ENCODE peak calls at places on chromosomes 11 and 22, in ten cellular contexts. One of them, this sample, is unnamed.

GRCh38 chr11:56750190-56750589 is 1.7 kb upstream of the OR9G4 start:
- DNase-seq in activated CD4-positive, alpha-beta T cell treated with anti-CD3 and anti-CD28 coated beads for 4 hours: no peak
- DNase-seq in T-helper 2 cell: no peak
- DNase-seq in foreskin melanocyte: no peak
- DNase-seq in EL: no peak
- DNase-seq in A549: no peak
- DNase-seq in astrocyte of the spinal cord: no peak
- DNase-seq in Right ventricle myocardium superior: no peak
- DNase-seq in retina: no peak
- DNase-seq in activated CD4-positive, CD25-positive, alpha-beta regulatory T cell: no peak
- DNase-seq in this sample: no peak

GRCh38 chr11:84316866-84317560 is 1030.8 kb upstream of the CCDC90B start:
- DNase-seq in EL: no peak
- DNase-seq in A549: no peak
- DNase-seq in activated CD4-positive, CD25-positive, alpha-beta regulatory T cell: no peak
- DNase-seq in astrocyte of the spinal cord: peak; percentile 57
- DNase-seq in Right ventricle myocardium superior: no peak
- DNase-seq in foreskin melanocyte: no peak
- DNase-seq in activated CD4-positive, alpha-beta T cell treated with anti-CD3 and anti-CD28 coated beads for 4 hours: no peak
- DNase-seq in T-helper 2 cell: no peak
- DNase-seq in retina: peak; percentile 73
- DNase-seq in this sample: no peak

GRCh38 chr11:76857776-76858461 is 2.8 kb upstream of the ACER3 start:
- DNase-seq in Right ventricle myocardium superior: no peak
- DNase-seq in A549: no peak
- DNase-seq in EL: no peak
- DNase-seq in T-helper 2 cell: no peak
- DNase-seq in astrocyte of the spinal cord: no peak
- DNase-seq in activated CD4-positive, alpha-beta T cell treated with anti-CD3 and anti-CD28 coated beads for 4 hours: no peak
- DNase-seq in retina: no peak
- DNase-seq in activated CD4-positive, CD25-positive, alpha-beta regulatory T cell: no peak
- DNase-seq in foreskin melanocyte: no peak
- DNase-seq in this sample: no peak

GRCh38 chr11:45371251-45371749 is 85.2 kb upstream of the SYT13 start:
- DNase-seq in A549: peak; percentile 84
- DNase-seq in Right ventricle myocardium superior: peak; percentile 66
- DNase-seq in retina: peak; percentile 93
- DNase-seq in activated CD4-positive, alpha-beta T cell treated with anti-CD3 and anti-CD28 coated beads for 4 hours: peak; percentile 57
- DNase-seq in foreskin melanocyte: no peak
- DNase-seq in T-helper 2 cell: peak; percentile 34
- DNase-seq in astrocyte of the spinal cord: peak; percentile 66
- DNase-seq in activated CD4-positive, CD25-positive, alpha-beta regulatory T cell: no peak
- DNase-seq in EL: peak; percentile 54
- DNase-seq in this sample: peak; percentile 14

GRCh38 chr11:129853508-129854228 is 38.0 kb downstream of the TMEM45B start:
- DNase-seq in EL: no peak
- DNase-seq in retina: no peak
- DNase-seq in astrocyte of the spinal cord: no peak
- DNase-seq in activated CD4-positive, alpha-beta T cell treated with anti-CD3 and anti-CD28 coated beads for 4 hours: peak; percentile 35
- DNase-seq in A549: no peak
- DNase-seq in Right ventricle myocardium superior: peak; percentile 54
- DNase-seq in activated CD4-positive, CD25-positive, alpha-beta regulatory T cell: peak; percentile 69
- DNase-seq in T-helper 2 cell: no peak
- DNase-seq in foreskin melanocyte: no peak
- DNase-seq in this sample: peak; percentile 33

GRCh38 chr11:118098996-118099837 is 12.5 kb upstream of the SMIM35 start:
- DNase-seq in Right ventricle myocardium superior: no peak
- DNase-seq in activated CD4-positive, alpha-beta T cell treated with anti-CD3 and anti-CD28 coated beads for 4 hours: no peak
- DNase-seq in A549: no peak
- DNase-seq in astrocyte of the spinal cord: no peak
- DNase-seq in retina: peak; percentile 59
- DNase-seq in foreskin melanocyte: no peak
- DNase-seq in EL: no peak
- DNase-seq in T-helper 2 cell: no peak
- DNase-seq in activated CD4-positive, CD25-positive, alpha-beta regulatory T cell: no peak
- DNase-seq in this sample: no peak

GRCh38 chr22:23862103-23862502 is 4.4 kb downstream of the SLC2A11 start:
- DNase-seq in astrocyte of the spinal cord: peak; percentile 39
- DNase-seq in foreskin melanocyte: peak; percentile 16
- DNase-seq in T-helper 2 cell: no peak
- DNase-seq in retina: no peak
- DNase-seq in A549: peak; percentile 52
- DNase-seq in activated CD4-positive, CD25-positive, alpha-beta regulatory T cell: no peak
- DNase-seq in EL: peak; percentile 53
- DNase-seq in Right ventricle myocardium superior: no peak
- DNase-seq in activated CD4-positive, alpha-beta T cell treated with anti-CD3 and anti-CD28 coated beads for 4 hours: no peak
- DNase-seq in this sample: no peak

GRCh38 chr11:4851033-4851432 is 2.0 kb upstream of the OR51S1 start:
- DNase-seq in T-helper 2 cell: no peak
- DNase-seq in retina: no peak
- DNase-seq in activated CD4-positive, alpha-beta T cell treated with anti-CD3 and anti-CD28 coated beads for 4 hours: no peak
- DNase-seq in Right ventricle myocardium superior: no peak
- DNase-seq in EL: no peak
- DNase-seq in A549: no peak
- DNase-seq in activated CD4-positive, CD25-positive, alpha-beta regulatory T cell: no peak
- DNase-seq in foreskin melanocyte: no peak
- DNase-seq in astrocyte of the spinal cord: peak; percentile 23
- DNase-seq in this sample: no peak

GRCh38 chr11:33860926-33861325 is 30.9 kb downstream of the LMO2 start:
- DNase-seq in foreskin melanocyte: no peak
- DNase-seq in A549: no peak
- DNase-seq in Right ventricle myocardium superior: no peak
- DNase-seq in T-helper 2 cell: no peak
- DNase-seq in activated CD4-positive, CD25-positive, alpha-beta regulatory T cell: no peak
- DNase-seq in astrocyte of the spinal cord: no peak
- DNase-seq in activated CD4-positive, alpha-beta T cell treated with anti-CD3 and anti-CD28 coated beads for 4 hours: no peak
- DNase-seq in retina: no peak
- DNase-seq in EL: no peak
- DNase-seq in this sample: no peak

This sample was measured in effector CD8-positive, alpha-beta T cell.